ENCODE peak calls at places on chromosome 13, in six cellular contexts. I is activated CD8-positive, alpha-beta memory T cell treated with anti-CD3 and anti-CD28 coated beads, Interleukin-2, amount 50 U/mL, for 48 hours; A is EL; Z is stimulated activated CD8-positive, alpha-beta memory T cell treated with anti-CD3 and anti-CD28 coated beads, Interleukin-15, amount 100 ng/mL, for 24 hours; K is non-pigmented ciliary epithelial cell; Q is GOT3. E is an unnamed sample.

GRCh38 chr13:36965767-36966166 is 33.4 kb downstream of the ALG5 start:
- DNase-seq in I (no peak), A (peak), Z (no peak), K (peak), Q (no peak), E (peak)

GRCh38 chr13:75395901-75396300 is 86.1 kb downstream of the TBC1D4 start:
- DNase-seq in I (no peak), A (no peak), Z (no peak), K (no peak), Q (no peak), E (no peak)

GRCh38 chr13:66200555-66200954 is 1029.6 kb downstream of the PCDH9 start:
- DNase-seq in I (no peak), A (no peak), Z (no peak), K (no peak), Q (no peak), E (no peak)

GRCh38 chr13:90591260-90591926 is 756.1 kb upstream of the MIR17HG start:
- DNase-seq in I (no peak), A (no peak), Z (no peak), K (no peak), Q (no peak), E (no peak)

GRCh38 chr13:106089251-106089940 is 446.1 kb downstream of the EFNB2 start:
- DNase-seq in I (no peak), A (no peak), Z (no peak), K (no peak), Q (no peak), E (no peak)

GRCh38 chr13:97141564-97142005 is 80.5 kb upstream of the MBNL2 start:
- DNase-seq in I (no peak), A (peak), Z (no peak), K (peak), Q (peak), E (peak)

GRCh38 chr13:73702419-73703071 is 431.7 kb downstream of the KLF12 start:
- DNase-seq in I (no peak), A (no peak), Z (no peak), K (no peak), Q (no peak), E (peak)

GRCh38 chr13:21823949-21824348 is 153.1 kb downstream of the FGF9 start:
- DNase-seq in I (no peak), A (no peak), Z (no peak), K (no peak), Q (no peak), E (no peak)

GRCh38 chr13:37546087-37546486 is 52.5 kb downstream of the POSTN start:
- DNase-seq in I (no peak), A (no peak), Z (no peak), K (no peak), Q (no peak), E (no peak)

GRCh38 chr13:36357231-36357630 is 11.0 kb upstream of the SPART start:
- DNase-seq in I (no peak), A (no peak), Z (no peak), K (no peak), Q (no peak), E (no peak)

GRCh38 chr13:110818747-110819146 is 96.1 kb downstream of the ANKRD10 start:
- DNase-seq in I (no peak), A (no peak), Z (no peak), K (no peak), Q (no peak), E (no peak)

GRCh38 chr13:38783992-38784875 is 97.4 kb downstream of the FREM2 start:
- DNase-seq in I (no peak), A (no peak), Z (no peak), K (no peak), Q (no peak), E (no peak)

GRCh38 chr13:69935043-69935442 is 172.6 kb upstream of the ATXN8OS start:
- DNase-seq in I (no peak), A (no peak), Z (no peak), K (no peak), Q (no peak), E (no peak)

GRCh38 chr13:64471916-64472315 is 2758.2 kb downstream of the PCDH9 start:
- DNase-seq in I (no peak), A (peak), Z (no peak), K (no peak), Q (no peak), E (no peak)

GRCh38 chr13:73765651-73766384 is 368.4 kb downstream of the KLF12 start:
- DNase-seq in I (peak), A (no peak), Z (no peak), K (peak), Q (no peak), E (no peak)

GRCh38 chr13:32228330-32229041 is 86.7 kb downstream of the ZAR1L start:
- DNase-seq in I (no peak), A (peak), Z (no peak), K (peak), Q (no peak), E (no peak)

GRCh38 chr13:103039183-103039582 is 27.0 kb downstream of the SLC10A2 start:
- DNase-seq in I (no peak), A (no peak), Z (no peak), K (no peak), Q (no peak), E (no peak)

GRCh38 chr13:105874808-105875207 is 660.7 kb downstream of the EFNB2 start:
- DNase-seq in I (no peak), A (no peak), Z (no peak), K (no peak), Q (no peak), E (no peak)

GRCh38 chr13:48009298-48009697 is 8.2 kb upstream of the SUCLA2 start:
- DNase-seq in I (no peak), A (peak), Z (no peak), K (peak), Q (no peak), E (peak)

GRCh38 chr13:21548577-21548976 is 55.4 kb downstream of the MICU2 start:
- DNase-seq in I (no peak), A (no peak), Z (no peak), K (no peak), Q (no peak), E (no peak)

GRCh38 chr13:101916108-101916757 is 463.8 kb downstream of the ITGBL1 start:
- DNase-seq in I (no peak), A (no peak), Z (no peak), K (no peak), Q (no peak), E (no peak)

GRCh38 chr13:97629601-97630272 is 195.8 kb downstream of the RAP2A start:
- DNase-seq in I (no peak), A (no peak), Z (no peak), K (no peak), Q (no peak), E (no peak)

GRCh38 chr13:50693755-50694154 is 149.7 kb downstream of the DLEU7 start:
- DNase-seq in I (no peak), A (peak), Z (no peak), K (no peak), Q (no peak), E (no peak)

GRCh38 chr13:48303331-48304131 is at the start of gene RB1:
- DNase-seq in I (peak), A (peak), Z (peak), K (peak), Q (peak), E (peak)

GRCh38 chr13:78659450-78660110 is 625 bp upstream of the OBI1 start:
- DNase-seq in I (no peak), A (no peak), Z (no peak), K (no peak), Q (no peak), E (no peak)

GRCh38 chr13:82747948-82748347 is 1134.3 kb downstream of the SLITRK1 start:
- DNase-seq in I (no peak), A (peak), Z (no peak), K (no peak), Q (no peak), E (no peak)

GRCh38 chr13:99992376-99992775 is 10.8 kb downstream of the ZIC2 start:
- DNase-seq in I (no peak), A (no peak), Z (no peak), K (no peak), Q (no peak), E (no peak)

E was measured in epithelial cell of prostate.